ENCODE peak calls at places on chromosomes 5 and 9, in seven cellular contexts. One of them, this sample, is unnamed.

GRCh38 chr9:95409650-95410426 is 92.3 kb upstream of the FANCC start:
- DNase-seq in HCT116: peak
- DNase-seq in pancreas: no peak
- DNase-seq in heart right ventricle: no peak
- DNase-seq in dorsolateral prefrontal cortex: no peak
- DNase-seq in transverse colon: no peak
- DNase-seq in PC-9: peak
- DNase-seq in this sample: peak

GRCh38 chr5:72587909-72588308 is 80.7 kb upstream of the ZNF366 start:
- DNase-seq in PC-9: no peak
- DNase-seq in transverse colon: no peak
- DNase-seq in dorsolateral prefrontal cortex: no peak
- DNase-seq in heart right ventricle: no peak
- DNase-seq in HCT116: no peak
- DNase-seq in pancreas: no peak
- DNase-seq in this sample: peak

GRCh38 chr9:27377811-27378345 is 80.9 kb upstream of the EQTN start:
- DNase-seq in pancreas: no peak
- DNase-seq in dorsolateral prefrontal cortex: no peak
- DNase-seq in heart right ventricle: no peak
- DNase-seq in transverse colon: no peak
- DNase-seq in PC-9: no peak
- DNase-seq in HCT116: no peak
- DNase-seq in this sample: no peak

GRCh38 chr9:35114113-35114847 is 1.4 kb downstream of the ATOSB start:
- DNase-seq in pancreas: peak
- DNase-seq in dorsolateral prefrontal cortex: no peak
- DNase-seq in HCT116: peak
- DNase-seq in heart right ventricle: peak
- DNase-seq in transverse colon: peak
- DNase-seq in PC-9: peak
- DNase-seq in this sample: peak

GRCh38 chr5:149888280-149888679 is 56.3 kb downstream of the PDE6A start:
- DNase-seq in pancreas: no peak
- DNase-seq in transverse colon: no peak
- DNase-seq in PC-9: no peak
- DNase-seq in HCT116: no peak
- DNase-seq in dorsolateral prefrontal cortex: no peak
- DNase-seq in heart right ventricle: no peak
- DNase-seq in this sample: no peak

GRCh38 chr9:86994231-86994630 is 46.9 kb upstream of the GAS1 start:
- DNase-seq in HCT116: no peak
- DNase-seq in pancreas: no peak
- DNase-seq in heart right ventricle: no peak
- DNase-seq in dorsolateral prefrontal cortex: no peak
- DNase-seq in PC-9: no peak
- DNase-seq in transverse colon: no peak
- DNase-seq in this sample: peak

GRCh38 chr5:14706615-14707021 is 42.1 kb downstream of the OTULIN start:
- DNase-seq in PC-9: no peak
- DNase-seq in HCT116: no peak
- DNase-seq in transverse colon: no peak
- DNase-seq in heart right ventricle: no peak
- DNase-seq in dorsolateral prefrontal cortex: no peak
- DNase-seq in pancreas: no peak
- DNase-seq in this sample: peak

GRCh38 chr5:138867011-138867410 is 8.1 kb downstream of the LRRTM2 start:
- DNase-seq in HCT116: no peak
- DNase-seq in heart right ventricle: no peak
- DNase-seq in pancreas: no peak
- DNase-seq in PC-9: no peak
- DNase-seq in dorsolateral prefrontal cortex: no peak
- DNase-seq in transverse colon: no peak
- DNase-seq in this sample: no peak

GRCh38 chr9:19922476-19923118 is 133.8 kb upstream of the SLC24A2 start:
- DNase-seq in dorsolateral prefrontal cortex: no peak
- DNase-seq in pancreas: no peak
- DNase-seq in transverse colon: no peak
- DNase-seq in heart right ventricle: no peak
- DNase-seq in PC-9: no peak
- DNase-seq in HCT116: peak
- DNase-seq in this sample: peak

GRCh38 chr9:105243015-105243686 is 1.3 kb upstream of the SLC44A1 start:
- DNase-seq in transverse colon: no peak
- DNase-seq in heart right ventricle: no peak
- DNase-seq in pancreas: no peak
- DNase-seq in dorsolateral prefrontal cortex: no peak
- DNase-seq in HCT116: no peak
- DNase-seq in PC-9: peak
- DNase-seq in this sample: peak

GRCh38 chr9:111926421-111926875 is 29.8 kb downstream of the UGCG start:
- DNase-seq in pancreas: peak
- DNase-seq in dorsolateral prefrontal cortex: no peak
- DNase-seq in PC-9: no peak
- DNase-seq in heart right ventricle: peak
- DNase-seq in HCT116: no peak
- DNase-seq in transverse colon: peak
- DNase-seq in this sample: peak

GRCh38 chr9:130027533-130028370 is 15.2 kb downstream of the FNBP1 start:
- DNase-seq in PC-9: no peak
- DNase-seq in heart right ventricle: no peak
- DNase-seq in dorsolateral prefrontal cortex: no peak
- DNase-seq in HCT116: no peak
- DNase-seq in transverse colon: no peak
- DNase-seq in pancreas: no peak
- DNase-seq in this sample: no peak

GRCh38 chr5:58999804-59000595 is 417.1 kb downstream of the RAB3C start:
- DNase-seq in pancreas: no peak
- DNase-seq in transverse colon: no peak
- DNase-seq in heart right ventricle: no peak
- DNase-seq in dorsolateral prefrontal cortex: peak
- DNase-seq in HCT116: peak
- DNase-seq in PC-9: no peak
- DNase-seq in this sample: no peak

DNA sequence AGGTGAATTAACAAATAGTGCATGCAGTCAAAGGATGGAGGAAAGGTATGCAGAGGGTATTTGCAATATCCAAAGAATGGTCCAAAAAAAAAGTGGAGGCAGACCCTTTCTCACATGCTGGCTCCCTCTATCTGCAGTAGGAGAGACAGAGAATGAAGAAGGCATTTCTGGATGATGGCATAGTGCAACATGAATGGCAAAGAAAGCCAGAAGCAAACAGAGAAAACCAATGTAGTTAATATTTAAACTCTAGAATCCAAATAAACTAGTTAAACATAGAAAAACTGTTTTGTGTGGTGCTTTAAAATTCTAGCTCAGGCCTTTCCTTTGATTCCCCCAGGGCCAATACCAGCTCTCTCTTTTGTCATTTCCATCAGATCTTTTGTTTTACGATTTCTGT is 403.1 kb upstream of the WWC1 start:
- DNase-seq in pancreas: no peak
- DNase-seq in HCT116: no peak
- DNase-seq in PC-9: no peak
- DNase-seq in heart right ventricle: no peak
- DNase-seq in dorsolateral prefrontal cortex: no peak
- DNase-seq in transverse colon: no peak
- DNase-seq in this sample: no peak
- TF ChIP-seq CTCF in pancreas: no peak
- TF ChIP-seq CTCF in HCT116: no peak
- TF ChIP-seq CTCF in PC-9: no peak
- TF ChIP-seq CTCF in heart right ventricle: no peak
- TF ChIP-seq CTCF in dorsolateral prefrontal cortex: no peak
- TF ChIP-seq CTCF in transverse colon: no peak
- TF ChIP-seq CTCF in this sample: peak

DNA sequence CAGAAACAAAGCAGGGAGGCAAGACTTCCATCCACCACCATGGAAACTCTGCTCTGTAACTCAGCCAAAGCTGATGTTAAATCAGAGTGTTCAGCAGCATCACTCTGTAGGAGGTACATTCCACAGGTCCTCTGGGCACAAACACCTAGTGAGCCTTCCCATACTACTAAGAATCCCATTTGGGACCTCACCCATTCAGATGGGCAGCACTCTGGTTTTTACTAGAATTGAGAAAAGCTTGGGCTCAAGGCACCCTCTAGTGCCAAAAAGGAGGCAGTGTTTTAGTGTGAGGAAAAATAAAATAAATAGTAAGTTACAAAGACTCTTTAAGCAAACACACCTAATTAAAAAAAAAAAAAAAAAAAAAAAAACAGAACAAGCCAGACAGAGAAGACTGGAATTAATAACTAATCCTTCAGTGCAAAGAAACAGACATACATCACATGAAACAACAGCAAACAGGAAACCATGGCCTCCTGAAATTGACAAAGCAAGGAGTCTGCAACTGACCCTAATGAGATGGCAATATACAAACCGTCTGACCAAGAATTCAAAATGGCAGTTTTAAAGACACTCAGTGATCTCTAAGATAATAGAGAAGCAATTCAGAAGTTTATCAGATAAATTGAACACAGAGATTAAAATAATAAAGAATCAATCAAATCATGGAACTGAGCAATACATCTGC is 159.5 kb downstream of the GNA14 start:
- DNase-seq in HCT116: peak
- DNase-seq in transverse colon: no peak
- DNase-seq in dorsolateral prefrontal cortex: no peak
- DNase-seq in heart right ventricle: no peak
- DNase-seq in pancreas: no peak
- DNase-seq in PC-9: no peak
- DNase-seq in this sample: peak
- H3K4me3 ChIP-seq in HCT116: no peak
- H3K4me3 ChIP-seq in transverse colon: no peak
- H3K4me3 ChIP-seq in dorsolateral prefrontal cortex: no peak
- H3K4me3 ChIP-seq in heart right ventricle: no peak
- H3K4me3 ChIP-seq in pancreas: no peak
- H3K4me3 ChIP-seq in PC-9: no peak
- H3K4me3 ChIP-seq in this sample: no peak

GRCh38 chr5:143501176-143501840 is 97.8 kb upstream of the NR3C1 start:
- DNase-seq in HCT116: no peak
- DNase-seq in dorsolateral prefrontal cortex: no peak
- DNase-seq in pancreas: no peak
- DNase-seq in heart right ventricle: no peak
- DNase-seq in PC-9: no peak
- DNase-seq in transverse colon: no peak
- DNase-seq in this sample: no peak

GRCh38 chr5:143496928-143497327 is 93.4 kb upstream of the NR3C1 start:
- DNase-seq in PC-9: no peak
- DNase-seq in heart right ventricle: no peak
- DNase-seq in pancreas: no peak
- DNase-seq in HCT116: no peak
- DNase-seq in dorsolateral prefrontal cortex: no peak
- DNase-seq in transverse colon: no peak
- DNase-seq in this sample: no peak

GRCh38 chr5:143498821-143499220 is 95.3 kb upstream of the NR3C1 start:
- DNase-seq in dorsolateral prefrontal cortex: no peak
- DNase-seq in transverse colon: no peak
- DNase-seq in pancreas: no peak
- DNase-seq in heart right ventricle: no peak
- DNase-seq in PC-9: no peak
- DNase-seq in HCT116: no peak
- DNase-seq in this sample: no peak

GRCh38 chr5:143497749-143498148 is 94.3 kb upstream of the NR3C1 start:
- DNase-seq in dorsolateral prefrontal cortex: no peak
- DNase-seq in transverse colon: no peak
- DNase-seq in pancreas: no peak
- DNase-seq in PC-9: no peak
- DNase-seq in HCT116: no peak
- DNase-seq in heart right ventricle: no peak
- DNase-seq in this sample: no peak

GRCh38 chr5:143499480-143500114 is 96.1 kb upstream of the NR3C1 start:
- DNase-seq in heart right ventricle: no peak
- DNase-seq in HCT116: peak
- DNase-seq in PC-9: no peak
- DNase-seq in pancreas: no peak
- DNase-seq in transverse colon: no peak
- DNase-seq in dorsolateral prefrontal cortex: no peak
- DNase-seq in this sample: no peak
- TF ChIP-seq CTCF in heart right ventricle: no peak
- TF ChIP-seq CTCF in HCT116: no peak
- TF ChIP-seq CTCF in PC-9: no peak
- TF ChIP-seq CTCF in pancreas: no peak
- TF ChIP-seq CTCF in transverse colon: no peak
- TF ChIP-seq CTCF in dorsolateral prefrontal cortex: no peak
- TF ChIP-seq CTCF in this sample: no peak

GRCh38 chr5:42887094-42887493 is 75.4 kb upstream of the SELENOP start:
- DNase-seq in pancreas: no peak
- DNase-seq in transverse colon: peak
- DNase-seq in PC-9: no peak
- DNase-seq in HCT116: peak
- DNase-seq in dorsolateral prefrontal cortex: no peak
- DNase-seq in heart right ventricle: no peak
- DNase-seq in this sample: no peak
- H3K4me3 ChIP-seq in pancreas: no peak
- H3K4me3 ChIP-seq in transverse colon: no peak
- H3K4me3 ChIP-seq in PC-9: no peak
- H3K4me3 ChIP-seq in HCT116: no peak
- H3K4me3 ChIP-seq in dorsolateral prefrontal cortex: no peak
- H3K4me3 ChIP-seq in heart right ventricle: no peak
- H3K4me3 ChIP-seq in this sample: no peak

DNA sequence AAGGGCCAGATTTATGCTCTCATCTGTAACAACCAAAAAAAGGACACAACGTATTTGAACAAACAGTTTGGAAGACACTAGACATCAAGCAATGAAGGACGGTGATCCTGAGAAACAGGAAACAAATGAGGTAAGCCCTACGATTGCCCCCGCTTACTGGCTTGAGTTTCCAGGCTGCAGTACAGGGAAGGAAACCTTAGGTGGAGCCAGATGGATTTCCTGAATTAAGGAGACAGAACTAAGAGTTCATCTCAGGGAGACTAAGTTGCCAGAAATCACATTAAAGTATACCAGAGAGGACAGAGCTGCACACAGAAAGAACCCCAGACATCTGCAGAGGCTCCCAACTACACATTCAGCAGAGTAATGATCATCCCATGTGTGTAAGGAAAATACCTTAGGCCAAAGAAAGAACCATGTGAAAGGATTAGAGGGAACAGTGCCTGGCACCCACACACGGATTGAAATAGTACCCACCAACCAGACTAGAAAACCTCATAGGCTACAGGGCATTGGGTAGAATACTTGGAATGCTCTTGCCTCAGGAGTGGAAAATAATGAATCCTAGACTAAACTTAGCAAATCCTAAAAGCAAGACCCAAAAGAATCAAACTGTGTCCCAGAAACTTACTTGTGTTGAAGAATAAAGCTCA is 99.3 kb upstream of the NIPBL start:
- DNase-seq in PC-9: peak
- DNase-seq in heart right ventricle: no peak
- DNase-seq in transverse colon: peak
- DNase-seq in pancreas: peak
- DNase-seq in dorsolateral prefrontal cortex: no peak
- DNase-seq in HCT116: peak
- DNase-seq in this sample: peak
- TF ChIP-seq CTCF in PC-9: peak
- TF ChIP-seq CTCF in heart right ventricle: no peak
- TF ChIP-seq CTCF in transverse colon: peak
- TF ChIP-seq CTCF in pancreas: peak
- TF ChIP-seq CTCF in dorsolateral prefrontal cortex: peak
- TF ChIP-seq CTCF in HCT116: peak
- TF ChIP-seq CTCF in this sample: peak

This sample was measured in choroid plexus epithelial cell.